ENCODE peak calls at places on chromosomes 2 and 18, in nine cellular contexts. Y is progenitor cell of endocrine pancreas; H is stimulated activated CD8-positive, alpha-beta memory T cell treated with anti-CD3 and anti-CD28 coated beads, Interleukin-7, amount 100 ng/mL, for 4 hours; U is NB4; Z is left ventricle myocardium inferior; L is naive B cell; R is LoVo; C is NCI-H2029 treated with DMSO at 0.1 percent for 48 hours; T is RPMI8226. Q is an unnamed sample.

GRCh38 chr2:207044963-207045362 is 105.6 kb downstream of the CPO start:
- DNase-seq in Y (no peak), H (no peak), U (no peak), Z (no peak), L (no peak), R (no peak), C (no peak), T (no peak), Q (no peak)

GRCh38 chr2:172726172-172726735 is 9.4 kb upstream of the RAPGEF4 start:
- DNase-seq in Y (no peak), H (no peak), U (peak), Z (no peak), L (no peak), R (peak), C (no peak), T (no peak), Q (no peak)

GRCh38 chr2:157838442-157839161 is 37.5 kb downstream of the ACVR1 start:
- DNase-seq in Y (peak), H (no peak), U (peak), Z (peak), L (no peak), R (no peak), C (peak), T (no peak), Q (peak)

GRCh38 chr2:46814160-46814559 is 101.4 kb downstream of the MCFD2 start:
- DNase-seq in Y (no peak), H (no peak), U (no peak), Z (peak), L (no peak), R (no peak), C (no peak), T (no peak), Q (no peak)

GRCh38 chr2:109168080-109168479 is 39.1 kb downstream of the SH3RF3 start:
- DNase-seq in Y (no peak), H (no peak), U (no peak), Z (no peak), L (no peak), R (no peak), C (no peak), T (no peak), Q (no peak)

GRCh38 chr2:109512076-109512475 is 101.7 kb downstream of the SEPTIN10 start:
- DNase-seq in Y (no peak), H (no peak), U (no peak), Z (no peak), L (no peak), R (no peak), C (no peak), T (no peak), Q (no peak)

GRCh38 chr2:211349031-211349430 is 792.6 kb downstream of the CPS1 start:
- DNase-seq in Y (no peak), H (no peak), U (no peak), Z (no peak), L (no peak), R (no peak), C (no peak), T (no peak), Q (no peak)

GRCh38 chr2:218003994-218004419 is 1.2 kb upstream of the TNS1 start:
- DNase-seq in Y (no peak), H (no peak), U (peak), Z (peak), L (no peak), R (no peak), C (no peak), T (no peak), Q (no peak)

GRCh38 chr2:69518836-69519235 is 81.6 kb upstream of the NFU1 start:
- DNase-seq in Y (no peak), H (no peak), U (no peak), Z (no peak), L (no peak), R (no peak), C (no peak), T (no peak), Q (peak)

GRCh38 chr2:52536929-52537460 is 1230.6 kb upstream of the CHAC2 start:
- DNase-seq in Y (no peak), H (no peak), U (no peak), Z (no peak), L (no peak), R (no peak), C (no peak), T (no peak), Q (peak)

GRCh38 chr18:76757343-76757742 is 65.0 kb upstream of the ZNF236 start:
- DNase-seq in Y (no peak), H (no peak), U (no peak), Z (no peak), L (no peak), R (no peak), C (no peak), T (no peak), Q (no peak)

GRCh38 chr2:182763311-182763912 is 47.4 kb downstream of the DNAJC10 start:
- DNase-seq in Y (peak), H (no peak), U (peak), Z (no peak), L (no peak), R (peak), C (peak), T (peak), Q (peak)

GRCh38 chr18:69596345-69596744 is 195.7 kb downstream of the DOK6 start:
- DNase-seq in Y (no peak), H (no peak), U (no peak), Z (no peak), L (no peak), R (no peak), C (no peak), T (no peak), Q (no peak)

GRCh38 chr2:189210250-189211075 is 30.9 kb upstream of the COL5A2 start:
- DNase-seq in Y (no peak), H (no peak), U (no peak), Z (peak), L (no peak), R (no peak), C (no peak), T (no peak), Q (peak)

GRCh38 chr2:130337735-130338325 is 4.9 kb upstream of the IMP4 start:
- DNase-seq in Y (no peak), H (no peak), U (no peak), Z (no peak), L (no peak), R (no peak), C (no peak), T (no peak), Q (no peak)

GRCh38 chr2:33291278-33292013 is 185.0 kb upstream of the RASGRP3 start:
- DNase-seq in Y (no peak), H (no peak), U (no peak), Z (no peak), L (no peak), R (peak), C (peak), T (no peak), Q (no peak)

GRCh38 chr2:18883626-18884456 is 294.5 kb upstream of the NT5C1B start:
- DNase-seq in Y (no peak), H (no peak), U (peak), Z (no peak), L (no peak), R (no peak), C (no peak), T (peak), Q (no peak)

GRCh38 chr18:46754661-46755292 is 2.1 kb downstream of the ST8SIA5 start:
- DNase-seq in Y (no peak), H (no peak), U (no peak), Z (no peak), L (no peak), R (no peak), C (no peak), T (peak), Q (no peak)

GRCh38 chr2:14827226-14828023 is 194.9 kb downstream of the LRATD1 start:
- DNase-seq in Y (no peak), H (no peak), U (no peak), Z (no peak), L (no peak), R (no peak), C (no peak), T (no peak), Q (peak)

GRCh38 chr2:110869472-110870446 is 137.4 kb downstream of the ACOXL start:
- DNase-seq in Y (no peak), H (no peak), U (peak), Z (no peak), L (no peak), R (peak), C (peak), T (peak), Q (no peak)

GRCh38 chr2:121949271-121949670 is 193.8 kb downstream of the TSN start:
- DNase-seq in Y (no peak), H (no peak), U (no peak), Z (no peak), L (no peak), R (no peak), C (no peak), T (peak), Q (no peak)

GRCh38 chr2:43415582-43415981 is 180.3 kb downstream of the THADA start:
- DNase-seq in Y (no peak), H (no peak), U (no peak), Z (no peak), L (no peak), R (no peak), C (no peak), T (no peak), Q (peak)

GRCh38 chr2:46460241-46460921 is 19.0 kb upstream of the TMEM247 start:
- DNase-seq in Y (no peak), H (no peak), U (no peak), Z (peak), L (no peak), R (no peak), C (no peak), T (peak), Q (no peak)

GRCh38 chr2:66432801-66433694 is 1.9 kb upstream of the MEIS1 start:
- DNase-seq in Y (peak), H (no peak), U (no peak), Z (peak), L (no peak), R (peak), C (peak), T (peak), Q (peak)

GRCh38 chr2:219656523-219656922 is 29.1 kb downstream of the SLC4A3 start:
- DNase-seq in Y (no peak), H (no peak), U (no peak), Z (no peak), L (no peak), R (peak), C (no peak), T (no peak), Q (peak)

GRCh38 chr18:60936101-60936500 is 397.1 kb upstream of the CDH20 start:
- DNase-seq in Y (no peak), H (no peak), U (no peak), Z (no peak), L (no peak), R (no peak), C (no peak), T (no peak), Q (no peak)

GRCh38 chr18:36831139-36831538 is 2.2 kb downstream of the KIAA1328 start:
- DNase-seq in Y (no peak), H (no peak), U (no peak), Z (no peak), L (no peak), R (no peak), C (no peak), T (no peak), Q (no peak)

GRCh38 chr2:45857848-45858520 is 206.5 kb downstream of the PRKCE start:
- DNase-seq in Y (no peak), H (no peak), U (no peak), Z (no peak), L (peak), R (no peak), C (peak), T (no peak), Q (no peak)

GRCh38 chr2:196635156-196635555 is 4.4 kb upstream of the CCDC150 start:
- DNase-seq in Y (no peak), H (no peak), U (no peak), Z (no peak), L (no peak), R (no peak), C (no peak), T (no peak), Q (no peak)

GRCh38 chr18:10201226-10201625 is 253.2 kb upstream of the APCDD1 start:
- DNase-seq in Y (no peak), H (no peak), U (no peak), Z (no peak), L (no peak), R (no peak), C (no peak), T (no peak), Q (no peak)

GRCh38 chr2:173997269-173997668 is 32.1 kb upstream of the SP3 start:
- DNase-seq in Y (no peak), H (no peak), U (peak), Z (peak), L (peak), R (no peak), C (no peak), T (peak), Q (no peak)

GRCh38 chr2:71460595-71461303 is 7.4 kb downstream of the DYSF start:
- DNase-seq in Y (no peak), H (no peak), U (peak), Z (no peak), L (no peak), R (no peak), C (no peak), T (no peak), Q (no peak)

GRCh38 chr2:60560734-60561649 is 7.5 kb upstream of the BCL11A start:
- DNase-seq in Y (no peak), H (no peak), U (peak), Z (no peak), L (peak), R (peak), C (peak), T (peak), Q (peak)

GRCh38 chr2:74199871-74200305 is 1.5 kb downstream of the MTHFD2 start:
- DNase-seq in Y (no peak), H (no peak), U (peak), Z (no peak), L (no peak), R (no peak), C (no peak), T (no peak), Q (no peak)

GRCh38 chr2:148876190-148876588 is 1.2 kb downstream of the KIF5C start:
- DNase-seq in Y (no peak), H (no peak), U (no peak), Z (no peak), L (no peak), R (no peak), C (no peak), T (no peak), Q (no peak)

GRCh38 chr2:82355622-82356021 is 2051.1 kb upstream of the LRRTM1 start:
- DNase-seq in Y (no peak), H (no peak), U (no peak), Z (no peak), L (no peak), R (no peak), C (no peak), T (no peak), Q (no peak)

GRCh38 chr2:240951045-240951594 is 45.0 kb downstream of the CROCC2 start:
- DNase-seq in Y (no peak), H (no peak), U (no peak), Z (no peak), L (no peak), R (no peak), C (no peak), T (no peak), Q (no peak)

GRCh38 chr2:209322905-209323517 is 100.8 kb upstream of the MAP2 start:
- DNase-seq in Y (no peak), H (no peak), U (no peak), Z (no peak), L (no peak), R (no peak), C (no peak), T (no peak), Q (no peak)

Q was measured in foreskin keratinocyte.